ENCODE peak calls at places on chromosomes 7 and 10, in four cellular contexts. N is GM10248, L is adrenal gland, T is heart left ventricle. A is an unnamed sample.

GRCh38 chr10:100528885-100529472 is 692 bp downstream of the NDUFB8 start:
- DNase-seq in L (no peak), N (no peak), T (peak; percentile 16), A (no peak)

GRCh38 chr10:565676-566075 is 123.8 kb downstream of the DIP2C start:
- DNase-seq in N (no peak), T (no peak), L (no peak), A (no peak)

GRCh38 chr10:88833722-88834121 is 17.9 kb downstream of the ANKRD22 start:
- DNase-seq in L (no peak), N (no peak), T (no peak), A (no peak)

GRCh38 chr7:30247546-30248386 is 36.6 kb upstream of the ZNRF2 start:
- DNase-seq in L (no peak), N (no peak), T (no peak), A (no peak)

GRCh38 chr10:116870949-116871348 is 21.6 kb downstream of the ENO4 start:
- DNase-seq in T (no peak), N (no peak), L (no peak), A (no peak)

GRCh38 chr7:100477871-100478248 is 1.2 kb downstream of the TSC22D4 start:
- DNase-seq in N (no peak), T (no peak), L (no peak), A (no peak)

GRCh38 chr7:88218836-88219605 is 817 bp downstream of the SRI start:
- DNase-seq in T (peak; percentile 49), L (peak; percentile 65), N (peak; percentile 49), A (peak; percentile 60)

GRCh38 chr7:119964065-119964464 is 308.9 kb upstream of the KCND2 start:
- DNase-seq in T (no peak), N (no peak), L (no peak), A (no peak)

GRCh38 chr10:116733566-116733965 is 8.8 kb downstream of the HSPA12A start:
- DNase-seq in L (no peak), N (no peak), T (no peak), A (no peak)

GRCh38 chr7:22726345-22726848 is 603 bp upstream of the IL6 start:
- DNase-seq in T (peak; percentile 31), L (peak; percentile 31), N (peak; percentile 76), A (peak; percentile 76)

GRCh38 chr7:37480642-37481041 is 32.0 kb upstream of the ELMO1 start:
- DNase-seq in N (no peak), L (no peak), T (peak; percentile 32), A (no peak)

GRCh38 chr7:95469850-95470249 is 15.9 kb upstream of the ASB4 start:
- DNase-seq in N (no peak), T (no peak), L (no peak), A (no peak)

GRCh38 chr10:110629680-110630191 is 14.4 kb upstream of the RBM20 start:
- DNase-seq in L (no peak), T (no peak), N (no peak), A (no peak)

GRCh38 chr7:103989200-103989784 is at the start of gene RELN:
- DNase-seq in T (no peak), N (peak; percentile 13), L (no peak), A (peak; percentile 32)

GRCh38 chr10:102287538-102287937 is 42.2 kb downstream of the GBF1 start:
- DNase-seq in T (no peak), L (no peak), N (no peak), A (no peak)

GRCh38 chr7:17558558-17559332 is 260.3 kb downstream of the AHR start:
- DNase-seq in T (no peak), L (no peak), N (no peak), A (no peak)

GRCh38 chr7:17434191-17434590 is 135.7 kb downstream of the AHR start:
- DNase-seq in T (no peak), L (no peak), N (no peak), A (no peak)

GRCh38 chr7:135862586-135863361 is 114.2 kb upstream of the FAM180A start:
- DNase-seq in L (no peak), N (no peak), T (no peak), A (no peak)

GRCh38 chr10:36771725-36772124 is 353.7 kb upstream of the ANKRD30A start:
- DNase-seq in T (no peak), N (no peak), L (no peak), A (no peak)

GRCh38 chr7:18530224-18531179 is 35.0 kb downstream of the HDAC9 start:
- DNase-seq in N (no peak), L (no peak), T (no peak), A (no peak)

GRCh38 chr7:111801277-111801676 is 239.0 kb upstream of the IMMP2L start:
- DNase-seq in T (no peak), N (no peak), L (no peak), A (no peak)

GRCh38 chr10:93357680-93358079 is 124.5 kb downstream of the MYOF start:
- DNase-seq in N (no peak), T (no peak), L (no peak), A (peak; percentile 39)

GRCh38 chr10:4652111-4653010 is 173.6 kb upstream of the AKR1E2 start:
- DNase-seq in T (no peak), N (no peak), L (no peak), A (no peak)

GRCh38 chr7:95687759-95688343 is 84.5 kb upstream of the DYNC1I1 start:
- DNase-seq in T (no peak), L (peak; percentile 49), N (no peak), A (no peak)

GRCh38 chr7:35875292-35875691 is 74.4 kb downstream of the SEPTIN7 start:
- DNase-seq in L (no peak), N (no peak), T (no peak), A (no peak)

GRCh38 chr7:100215895-100216294 is 3.9 kb upstream of the PVRIG start:
- DNase-seq in N (no peak), T (peak; percentile 30), L (no peak), A (no peak)

GRCh38 chr7:70456729-70457128 is 675.2 kb upstream of the GALNT17 start:
- DNase-seq in T (no peak), L (no peak), N (peak; percentile 21), A (peak; percentile 12)

GRCh38 chr7:974172-974571 is 1.2 kb downstream of the COX19 start:
- DNase-seq in L (no peak), T (no peak), N (no peak), A (no peak)

GRCh38 chr10:77613476-77614130 is 24.0 kb downstream of the KCNMA1 start:
- DNase-seq in T (no peak), N (no peak), L (no peak), A (no peak)

GRCh38 chr7:49497471-49497870 is 276.0 kb upstream of the VWC2 start:
- DNase-seq in L (no peak), N (no peak), T (no peak), A (peak; percentile 3)

GRCh38 chr10:119526606-119527592 is 15.6 kb downstream of the RGS10 start:
- DNase-seq in N (no peak), L (no peak), T (no peak), A (no peak)
- TF ChIP-seq CTCF in N (no peak), L (no peak), T (no peak), A (no peak)

DNA sequence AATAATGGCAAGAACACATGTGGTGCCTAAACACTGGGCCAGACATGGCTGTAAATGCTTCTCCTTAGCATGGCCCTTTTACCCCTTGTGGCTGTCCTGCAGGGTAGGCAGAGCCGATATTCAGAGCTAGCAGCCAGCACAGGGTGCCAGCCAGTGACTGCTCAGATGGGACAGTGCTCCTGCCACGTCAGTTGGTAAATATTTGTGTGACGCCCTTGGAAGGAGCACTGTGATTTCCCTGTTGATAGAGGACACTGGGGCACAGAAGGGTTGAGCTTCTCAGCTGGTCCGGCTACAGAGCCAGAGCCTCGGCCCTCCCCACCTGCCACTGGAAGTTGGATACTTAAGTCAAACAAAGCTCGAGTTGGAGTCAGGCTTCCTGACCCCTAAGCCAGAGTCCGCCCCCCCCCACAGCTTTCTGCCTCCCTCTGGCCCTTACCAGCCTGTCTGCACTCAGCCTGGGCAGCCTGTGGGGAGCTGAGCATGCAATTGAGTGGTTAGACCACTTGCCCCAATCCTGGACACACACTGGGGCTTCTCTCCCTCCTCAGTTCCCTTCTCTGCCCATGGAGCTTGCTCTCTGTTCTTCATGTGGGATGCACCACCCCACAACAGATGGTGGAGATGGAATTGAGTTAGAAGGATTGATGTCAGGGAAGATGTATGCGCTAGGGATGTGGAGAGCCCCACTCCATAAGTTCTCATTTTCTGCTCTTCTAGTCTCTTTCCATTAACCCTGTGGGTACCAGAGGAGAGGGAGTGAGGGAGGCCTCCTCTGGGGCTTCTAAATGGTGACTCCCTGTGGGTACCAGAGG is 350.8 kb downstream of the PLXNA4 start:
- DNase-seq in L (no peak), N (no peak), T (no peak), A (no peak)
- TF ChIP-seq CTCF in L (no peak), N (no peak), T (no peak), A (no peak)

GRCh38 chr7:28360739-28361138 is 51.6 kb upstream of the CREB5 start:
- DNase-seq in T (no peak), L (no peak), N (no peak), A (no peak)
- TF ChIP-seq CTCF in T (no peak), L (no peak), N (no peak), A (no peak)

GRCh38 chr10:8418631-8419030 is 364.1 kb downstream of the GATA3 start:
- DNase-seq in N (no peak), L (no peak), T (no peak), A (no peak)
- TF ChIP-seq CTCF in N (no peak), L (no peak), T (no peak), A (no peak)

DNA sequence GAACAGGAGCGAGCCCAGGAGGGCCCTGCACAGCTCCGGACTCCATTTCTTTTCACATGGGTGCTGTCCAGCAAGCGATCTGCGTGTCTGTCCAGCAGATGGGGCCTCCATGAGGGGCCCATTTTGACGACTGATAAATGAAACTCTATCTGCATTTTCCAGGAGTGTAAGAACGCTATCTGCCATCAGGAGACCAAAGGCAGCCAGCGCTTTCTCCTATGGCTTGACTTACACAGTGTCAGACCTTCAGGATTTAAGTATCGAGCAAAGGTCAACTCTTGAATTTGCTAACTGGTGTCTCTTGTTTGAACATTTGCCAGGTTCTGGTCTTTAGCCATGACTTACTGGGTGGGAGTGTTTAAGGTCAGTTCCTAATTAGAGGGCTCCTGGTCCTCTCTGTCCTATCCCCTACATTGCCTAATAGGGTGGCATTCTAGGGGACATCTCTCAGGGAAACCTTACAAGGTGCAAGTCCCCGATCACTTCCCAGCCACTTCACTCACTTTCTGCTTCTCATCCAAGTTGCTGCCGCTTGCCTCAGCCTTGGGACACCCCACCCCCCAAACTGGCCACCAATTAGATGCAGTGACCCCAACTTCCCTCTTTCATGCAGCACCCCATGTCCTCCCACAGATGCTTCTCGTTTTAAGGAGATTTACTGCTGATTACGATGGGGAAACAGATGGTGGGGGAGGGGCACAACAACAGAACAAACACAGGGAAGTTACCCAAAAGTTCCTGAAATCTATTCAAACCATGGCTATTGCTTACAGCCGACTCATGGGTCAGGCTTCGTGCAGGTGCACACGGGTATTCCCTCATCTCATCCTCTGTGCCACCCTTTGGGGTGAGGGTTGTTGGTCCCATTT is 20.0 kb downstream of the VSIR start:
- DNase-seq in L (peak; percentile 75), T (peak; percentile 68), N (no peak), A (no peak)
- TF ChIP-seq CTCF in L (no peak), T (no peak), N (no peak), A (no peak)

A was measured in GM20000.